ENCODE peak calls at places on chromosomes 13 and 19, in six cellular contexts. G is activated CD4-positive, alpha-beta T cell treated with anti-CD3 and anti-CD28 coated beads for 48 hours; X is ovary; S is thoracic aorta; D is cardiac muscle cell; Q is CMK. O is an unnamed sample.

GRCh38 chr19:41161903-41162302 is 31.1 kb upstream of the CYP2S1 start:
- DNase-seq in G (no peak), X (no peak), S (no peak), D (no peak), Q (no peak), O (no peak)

GRCh38 chr13:70849267-70849666 is 741.0 kb upstream of the KLHL1 start:
- DNase-seq in G (no peak), X (no peak), S (no peak), D (no peak), Q (no peak), O (no peak)

GRCh38 chr13:99442273-99442895 is 58.9 kb upstream of the TM9SF2 start:
- DNase-seq in G (peak), X (no peak), S (no peak), D (peak), Q (peak), O (no peak)

GRCh38 chr13:60326273-60326672 is 70.7 kb upstream of the TDRD3 start:
- DNase-seq in G (no peak), X (no peak), S (no peak), D (no peak), Q (no peak), O (no peak)

GRCh38 chr13:114109646-114110045 is 22.8 kb downstream of the RASA3 start:
- DNase-seq in G (peak), X (peak), S (no peak), D (no peak), Q (no peak), O (no peak)

GRCh38 chr13:93172109-93172508 is 54.5 kb upstream of the GPC6 start:
- DNase-seq in G (no peak), X (no peak), S (no peak), D (no peak), Q (no peak), O (no peak)

GRCh38 chr13:105346141-105346766 is 1189.2 kb downstream of the EFNB2 start:
- DNase-seq in G (no peak), X (no peak), S (no peak), D (no peak), Q (no peak), O (no peak)

GRCh38 chr13:43044720-43045301 is 21.4 kb downstream of the DNAJC15 start:
- DNase-seq in G (no peak), X (no peak), S (no peak), D (no peak), Q (no peak), O (no peak)

GRCh38 chr13:50376895-50377575 is 361.8 kb downstream of the KCNRG start:
- DNase-seq in G (no peak), X (no peak), S (no peak), D (no peak), Q (no peak), O (no peak)

GRCh38 chr19:14073925-14074838 is 1.6 kb downstream of the MISP3 start:
- DNase-seq in G (peak), X (no peak), S (no peak), D (peak), Q (no peak), O (no peak)

GRCh38 chr19:35528218-35529038 is at the start of gene SBSN:
- DNase-seq in G (no peak), X (no peak), S (no peak), D (no peak), Q (no peak), O (no peak)

GRCh38 chr13:26200811-26201210 is 21.3 kb downstream of the RNF6 start:
- DNase-seq in G (no peak), X (no peak), S (no peak), D (no peak), Q (no peak), O (no peak)

GRCh38 chr19:35337984-35338296 is 9.0 kb downstream of the CD22 start:
- DNase-seq in G (no peak), X (no peak), S (no peak), D (no peak), Q (no peak), O (no peak)

GRCh38 chr13:30796833-30797601 is 61.7 kb downstream of the ALOX5AP start:
- DNase-seq in G (peak), X (no peak), S (no peak), D (no peak), Q (no peak), O (no peak)

GRCh38 chr13:19959831-19960672 is 1.5 kb downstream of the ZMYM2 start:
- DNase-seq in G (peak), X (peak), S (peak), D (peak), Q (no peak), O (peak)

GRCh38 chr13:96967248-96967745 is 27.0 kb downstream of the OXGR1 start:
- DNase-seq in G (no peak), X (no peak), S (no peak), D (no peak), Q (no peak), O (no peak)

GRCh38 chr13:50130686-50131051 is 115.4 kb downstream of the KCNRG start:
- DNase-seq in G (no peak), X (peak), S (no peak), D (peak), Q (no peak), O (no peak)

GRCh38 chr19:57560049-57560491 is 407 bp upstream of the ZNF550 start:
- DNase-seq in G (no peak), X (peak), S (no peak), D (no peak), Q (no peak), O (no peak)

GRCh38 chr13:40221460-40222201 is 444.8 kb downstream of the FOXO1 start:
- DNase-seq in G (peak), X (no peak), S (no peak), D (no peak), Q (no peak), O (no peak)

GRCh38 chr19:58330458-58330857 is 3.7 kb downstream of the ZSCAN22 start:
- DNase-seq in G (no peak), X (no peak), S (no peak), D (no peak), Q (no peak), O (no peak)

GRCh38 chr13:53058077-53058660 is 29.6 kb downstream of the OLFM4 start:
- DNase-seq in G (no peak), X (no peak), S (no peak), D (no peak), Q (no peak), O (no peak)

O was measured in GM19239.